ENCODE peak calls at places on chromosomes 3 and 15, in ten cellular contexts. One of them, this sample, is unnamed.

GRCh38 chr15:90519688-90520087 is 10.0 kb upstream of the CRTC3 start:
- DNase-seq in progenitor cell of endocrine pancreas: no peak
- DNase-seq in adipocyte: peak; percentile 43
- DNase-seq in T-helper 9 cell: no peak
- DNase-seq in foreskin fibroblast: peak; percentile 34
- DNase-seq in GM04504: no peak
- DNase-seq in left ventricle myocardium inferior: no peak
- DNase-seq in IMR-90: peak; percentile 84
- DNase-seq in Calu3: no peak
- DNase-seq in M059J: peak; percentile 41
- DNase-seq in this sample: peak; percentile 19

GRCh38 chr3:8980756-8981257 is 17.5 kb upstream of the RAD18 start:
- DNase-seq in IMR-90: no peak
- DNase-seq in Calu3: no peak
- DNase-seq in GM04504: no peak
- DNase-seq in T-helper 9 cell: no peak
- DNase-seq in left ventricle myocardium inferior: no peak
- DNase-seq in progenitor cell of endocrine pancreas: no peak
- DNase-seq in M059J: no peak
- DNase-seq in adipocyte: no peak
- DNase-seq in foreskin fibroblast: no peak
- DNase-seq in this sample: no peak

GRCh38 chr3:72661115-72661457 is 187.2 kb downstream of the SHQ1 start:
- DNase-seq in IMR-90: peak; percentile 63
- DNase-seq in foreskin fibroblast: peak; percentile 80
- DNase-seq in M059J: peak; percentile 92
- DNase-seq in left ventricle myocardium inferior: peak; percentile 69
- DNase-seq in progenitor cell of endocrine pancreas: no peak
- DNase-seq in adipocyte: peak; percentile 95
- DNase-seq in T-helper 9 cell: no peak
- DNase-seq in Calu3: peak; percentile 82
- DNase-seq in GM04504: peak; percentile 77
- DNase-seq in this sample: peak; percentile 85

GRCh38 chr3:170301404-170301803 is 56.1 kb upstream of the SKIL start:
- DNase-seq in foreskin fibroblast: peak; percentile 3
- DNase-seq in T-helper 9 cell: no peak
- DNase-seq in IMR-90: peak; percentile 32
- DNase-seq in progenitor cell of endocrine pancreas: no peak
- DNase-seq in GM04504: peak; percentile 42
- DNase-seq in Calu3: no peak
- DNase-seq in left ventricle myocardium inferior: no peak
- DNase-seq in adipocyte: peak; percentile 54
- DNase-seq in M059J: no peak
- DNase-seq in this sample: peak; percentile 55

GRCh38 chr3:181458857-181459256 is 252.9 kb upstream of the SOX2 start:
- DNase-seq in IMR-90: no peak
- DNase-seq in GM04504: no peak
- DNase-seq in progenitor cell of endocrine pancreas: no peak
- DNase-seq in M059J: peak; percentile 27
- DNase-seq in Calu3: no peak
- DNase-seq in adipocyte: no peak
- DNase-seq in T-helper 9 cell: no peak
- DNase-seq in left ventricle myocardium inferior: no peak
- DNase-seq in foreskin fibroblast: no peak
- DNase-seq in this sample: no peak

GRCh38 chr3:184981071-184981470 is 169.1 kb downstream of the VPS8 start:
- DNase-seq in T-helper 9 cell: no peak
- DNase-seq in adipocyte: no peak
- DNase-seq in foreskin fibroblast: no peak
- DNase-seq in M059J: no peak
- DNase-seq in Calu3: no peak
- DNase-seq in IMR-90: no peak
- DNase-seq in progenitor cell of endocrine pancreas: no peak
- DNase-seq in GM04504: no peak
- DNase-seq in left ventricle myocardium inferior: no peak
- DNase-seq in this sample: no peak

GRCh38 chr15:47813985-47814384 is 96.7 kb downstream of the SEMA6D start:
- DNase-seq in foreskin fibroblast: no peak
- DNase-seq in GM04504: no peak
- DNase-seq in M059J: no peak
- DNase-seq in T-helper 9 cell: no peak
- DNase-seq in adipocyte: no peak
- DNase-seq in progenitor cell of endocrine pancreas: no peak
- DNase-seq in IMR-90: no peak
- DNase-seq in Calu3: no peak
- DNase-seq in left ventricle myocardium inferior: no peak
- DNase-seq in this sample: no peak

GRCh38 chr3:96959902-96960596 is 145.7 kb downstream of the EPHA6 start:
- DNase-seq in GM04504: no peak
- DNase-seq in adipocyte: peak; percentile 88
- DNase-seq in M059J: no peak
- DNase-seq in Calu3: no peak
- DNase-seq in T-helper 9 cell: no peak
- DNase-seq in foreskin fibroblast: no peak
- DNase-seq in progenitor cell of endocrine pancreas: no peak
- DNase-seq in IMR-90: no peak
- DNase-seq in left ventricle myocardium inferior: no peak
- DNase-seq in this sample: no peak

GRCh38 chr15:84862214-84862975 is 22.1 kb upstream of the SLC28A1 start:
- DNase-seq in foreskin fibroblast: no peak
- DNase-seq in M059J: no peak
- DNase-seq in adipocyte: no peak
- DNase-seq in left ventricle myocardium inferior: no peak
- DNase-seq in T-helper 9 cell: no peak
- DNase-seq in progenitor cell of endocrine pancreas: no peak
- DNase-seq in Calu3: no peak
- DNase-seq in GM04504: no peak
- DNase-seq in IMR-90: no peak
- DNase-seq in this sample: no peak

GRCh38 chr15:39854161-39854560 is 65.9 kb downstream of the GPR176 start:
- DNase-seq in left ventricle myocardium inferior: no peak
- DNase-seq in progenitor cell of endocrine pancreas: no peak
- DNase-seq in foreskin fibroblast: peak; percentile 35
- DNase-seq in adipocyte: peak; percentile 40
- DNase-seq in IMR-90: peak; percentile 60
- DNase-seq in GM04504: no peak
- DNase-seq in T-helper 9 cell: no peak
- DNase-seq in M059J: peak; percentile 50
- DNase-seq in Calu3: no peak
- DNase-seq in this sample: no peak

GRCh38 chr3:79125313-79125984 is 642.3 kb downstream of the ROBO1 start:
- DNase-seq in GM04504: no peak
- DNase-seq in adipocyte: no peak
- DNase-seq in IMR-90: no peak
- DNase-seq in left ventricle myocardium inferior: no peak
- DNase-seq in Calu3: no peak
- DNase-seq in foreskin fibroblast: no peak
- DNase-seq in M059J: no peak
- DNase-seq in T-helper 9 cell: no peak
- DNase-seq in progenitor cell of endocrine pancreas: no peak
- DNase-seq in this sample: no peak

GRCh38 chr3:55481067-55481917 is 5.8 kb downstream of the WNT5A start:
- DNase-seq in M059J: peak; percentile 71
- DNase-seq in adipocyte: peak; percentile 90
- DNase-seq in Calu3: no peak
- DNase-seq in foreskin fibroblast: peak; percentile 87
- DNase-seq in T-helper 9 cell: no peak
- DNase-seq in GM04504: peak; percentile 82
- DNase-seq in IMR-90: peak; percentile 83
- DNase-seq in progenitor cell of endocrine pancreas: no peak
- DNase-seq in left ventricle myocardium inferior: peak; percentile 15
- DNase-seq in this sample: peak; percentile 92

GRCh38 chr3:190239325-190239724 is 82.9 kb downstream of the CLDN1 start:
- DNase-seq in GM04504: no peak
- DNase-seq in M059J: peak; percentile 29
- DNase-seq in progenitor cell of endocrine pancreas: no peak
- DNase-seq in left ventricle myocardium inferior: no peak
- DNase-seq in T-helper 9 cell: no peak
- DNase-seq in IMR-90: no peak
- DNase-seq in foreskin fibroblast: no peak
- DNase-seq in adipocyte: no peak
- DNase-seq in Calu3: no peak
- DNase-seq in this sample: no peak

GRCh38 chr3:15628967-15629366 is 27.4 kb downstream of the BTD start:
- DNase-seq in IMR-90: no peak
- DNase-seq in left ventricle myocardium inferior: no peak
- DNase-seq in adipocyte: no peak
- DNase-seq in T-helper 9 cell: no peak
- DNase-seq in foreskin fibroblast: no peak
- DNase-seq in Calu3: no peak
- DNase-seq in progenitor cell of endocrine pancreas: no peak
- DNase-seq in M059J: no peak
- DNase-seq in GM04504: no peak
- DNase-seq in this sample: no peak

GRCh38 chr15:38164061-38164460 is 88.6 kb upstream of the SPRED1 start:
- DNase-seq in foreskin fibroblast: no peak
- DNase-seq in IMR-90: no peak
- DNase-seq in adipocyte: peak; percentile 35
- DNase-seq in GM04504: no peak
- DNase-seq in progenitor cell of endocrine pancreas: no peak
- DNase-seq in T-helper 9 cell: no peak
- DNase-seq in Calu3: no peak
- DNase-seq in M059J: no peak
- DNase-seq in left ventricle myocardium inferior: no peak
- DNase-seq in this sample: no peak

GRCh38 chr3:179446501-179446900 is 4.8 kb downstream of the GNB4 start:
- DNase-seq in IMR-90: peak; percentile 48
- DNase-seq in progenitor cell of endocrine pancreas: no peak
- DNase-seq in T-helper 9 cell: no peak
- DNase-seq in adipocyte: peak; percentile 38
- DNase-seq in left ventricle myocardium inferior: no peak
- DNase-seq in M059J: peak; percentile 46
- DNase-seq in GM04504: no peak
- DNase-seq in foreskin fibroblast: peak; percentile 23
- DNase-seq in Calu3: no peak
- DNase-seq in this sample: peak; percentile 16

GRCh38 chr3:141840737-141841544 is 35.5 kb upstream of the ATP1B3 start:
- DNase-seq in Calu3: no peak
- DNase-seq in T-helper 9 cell: no peak
- DNase-seq in foreskin fibroblast: no peak
- DNase-seq in GM04504: no peak
- DNase-seq in progenitor cell of endocrine pancreas: no peak
- DNase-seq in left ventricle myocardium inferior: no peak
- DNase-seq in IMR-90: no peak
- DNase-seq in M059J: peak; percentile 77
- DNase-seq in adipocyte: peak; percentile 25
- DNase-seq in this sample: no peak

GRCh38 chr3:148162132-148162531 is 535.6 kb upstream of the AGTR1 start:
- DNase-seq in left ventricle myocardium inferior: no peak
- DNase-seq in GM04504: no peak
- DNase-seq in foreskin fibroblast: no peak
- DNase-seq in M059J: peak; percentile 6
- DNase-seq in progenitor cell of endocrine pancreas: no peak
- DNase-seq in T-helper 9 cell: no peak
- DNase-seq in IMR-90: no peak
- DNase-seq in adipocyte: no peak
- DNase-seq in Calu3: no peak
- DNase-seq in this sample: no peak

GRCh38 chr3:103410231-103410630 is 975.4 kb downstream of the ZPLD1 start:
- DNase-seq in M059J: no peak
- DNase-seq in progenitor cell of endocrine pancreas: no peak
- DNase-seq in IMR-90: no peak
- DNase-seq in T-helper 9 cell: no peak
- DNase-seq in foreskin fibroblast: no peak
- DNase-seq in GM04504: no peak
- DNase-seq in adipocyte: no peak
- DNase-seq in Calu3: no peak
- DNase-seq in left ventricle myocardium inferior: no peak
- DNase-seq in this sample: no peak

GRCh38 chr3:127456471-127457093 is 134.0 kb downstream of the TPRA1 start:
- DNase-seq in GM04504: peak; percentile 17
- DNase-seq in T-helper 9 cell: no peak
- DNase-seq in M059J: peak; percentile 73
- DNase-seq in left ventricle myocardium inferior: no peak
- DNase-seq in Calu3: peak; percentile 74
- DNase-seq in progenitor cell of endocrine pancreas: no peak
- DNase-seq in foreskin fibroblast: peak; percentile 64
- DNase-seq in adipocyte: peak; percentile 31
- DNase-seq in IMR-90: peak; percentile 63
- DNase-seq in this sample: peak; percentile 77